ENCODE peak calls at places on chromosomes 4 and X, in seven cellular contexts. K is MCF 10A; Y is C1 segment of cervical spinal cord; N is anterior cingulate cortex; F is stimulated activated CD8-positive, alpha-beta memory T cell treated with anti-CD3 and anti-CD28 coated beads, Interleukin-4, amount 100 ng/mL, for 24 hours; J is tibial nerve; Z is skeletal muscle cell. D is an unnamed sample.

GRCh38 chr4:121785479-121785878 is 15.6 kb upstream of the EXOSC9 start:
- DNase-seq in K (peak), Z (peak), Y (no peak), F (no peak), J (no peak), N (no peak), D (no peak)

GRCh38 chr4:762211-763190 is 56.9 kb downstream of the PCGF3 start:
- DNase-seq in K (peak), Y (no peak), Z (no peak), F (no peak), N (no peak), J (no peak), D (no peak)

GRCh38 chr4:2958446-2958845 is 4.8 kb downstream of the NOP14 start:
- DNase-seq in N (no peak), K (no peak), F (no peak), Y (no peak), J (no peak), Z (no peak), D (no peak)

GRCh38 chrX:48493890-48494364 is 14.9 kb upstream of the PORCN start:
- DNase-seq in Y (peak), N (no peak), F (no peak), K (peak), J (no peak), Z (no peak), D (no peak)

GRCh38 chrX:97517763-97518162 is 634.1 kb downstream of the RPA4 start:
- DNase-seq in Y (no peak), N (no peak), F (no peak), K (no peak), Z (no peak), J (no peak), D (no peak)

GRCh38 chr4:88823058-88823919 is 125.7 kb upstream of the NAP1L5 start:
- DNase-seq in K (peak), F (no peak), J (peak), N (no peak), Z (peak), Y (peak), D (peak)

GRCh38 chr4:168607215-168607614 is 110.4 kb downstream of the PALLD start:
- DNase-seq in F (no peak), K (no peak), J (no peak), N (no peak), Z (no peak), Y (no peak), D (no peak)

GRCh38 chr4:168656055-168656660 is 159.3 kb downstream of the PALLD start:
- DNase-seq in N (no peak), Y (no peak), Z (peak), J (no peak), K (peak), F (no peak), D (no peak)

GRCh38 chr4:147307896-147308680 is 172.8 kb upstream of the EDNRA start:
- DNase-seq in Z (no peak), K (no peak), F (no peak), Y (no peak), N (no peak), J (no peak), D (no peak)

GRCh38 chrX:74514384-74514783 is 93.1 kb downstream of the SLC16A2 start:
- DNase-seq in F (no peak), N (no peak), Z (no peak), Y (no peak), J (no peak), K (peak), D (no peak)

GRCh38 chr4:123750044-123750443 is 353.4 kb downstream of the SPRY1 start:
- DNase-seq in K (no peak), J (no peak), N (no peak), Y (no peak), F (no peak), Z (no peak), D (no peak)

GRCh38 chr4:147899512-147899911 is 167.6 kb downstream of the ARHGAP10 start:
- DNase-seq in Y (no peak), J (no peak), N (no peak), F (no peak), K (peak), Z (no peak), D (no peak)

GRCh38 chrX:107102980-107103379 is 15.6 kb downstream of the RBM41 start:
- DNase-seq in N (no peak), K (peak), J (no peak), F (no peak), Z (no peak), Y (no peak), D (no peak)

D was measured in GM18507.